ENCODE peak calls at places on chromosome 14, in six cellular contexts. B, F, O, P, L and C are unnamed samples. For H3K4me1, the result is how much of the 10 kb centered on the place peaks cover.

GRCh38 chr14:97408503-97408902 is 611.3 kb downstream of the VRK1 start:
- ATAC-seq in B (no peak), F (no peak), O (peak), P (no peak), L (no peak), C (no peak)

GRCh38 chr14:90993792-90994191 is 66.6 kb downstream of the RPS6KA5 start:
- ATAC-seq in B (no peak), F (no peak), O (no peak), P (no peak), L (no peak), C (no peak)

GRCh38 chr14:90495357-90496276 is 98.8 kb downstream of the CALM1 start:
- ATAC-seq in B (peak), F (peak), O (peak), P (peak), L (peak), C (no peak)

GRCh38 chr14:54083549-54084239 is 127.1 kb upstream of the BMP4 start:
- ATAC-seq in B (no peak), F (no peak), O (no peak), P (no peak), L (no peak), C (no peak)

GRCh38 chr14:72961579-72962335 is 35.5 kb downstream of the DCAF4 start:
- ATAC-seq in B (no peak), F (peak), O (no peak), P (no peak), L (no peak), C (peak)

GRCh38 chr14:37122288-37122687 is 50.1 kb downstream of the SLC25A21 start:
- ATAC-seq in B (peak), F (peak), O (no peak), P (peak), L (peak), C (no peak)

GRCh38 chr14:92774563-92774962 is 19.5 kb upstream of the GOLGA5 start:
- ATAC-seq in B (no peak), F (no peak), O (no peak), P (no peak), L (no peak), C (no peak)

GRCh38 chr14:94738786-94739185 is 31.1 kb downstream of the GSC start:
- ATAC-seq in B (no peak), F (no peak), O (no peak), P (no peak), L (no peak), C (no peak)

GRCh38 chr14:22482085-22482694 is 106.8 kb downstream of the DAD1 start:
- ATAC-seq in B (no peak), F (no peak), O (peak), P (no peak), L (no peak), C (no peak)

GRCh38 chr14:32200368-32201195 is 1.3 kb upstream of the RNU6-7 start:
- ATAC-seq in B (no peak), F (no peak), O (peak), P (no peak), L (no peak), C (no peak)

GRCh38 chr14:52913271-52913670 is 37.6 kb downstream of the FERMT2 start:
- ATAC-seq in B (no peak), F (no peak), O (no peak), P (no peak), L (no peak), C (no peak)

GRCh38 chr14:22544881-22545420 is 44.1 kb downstream of the DAD1 start:
- ATAC-seq in B (no peak), F (no peak), O (no peak), P (no peak), L (no peak), C (no peak)

GRCh38 chr14:97641827-97642226 is 844.6 kb downstream of the VRK1 start:
- ATAC-seq in B (no peak), F (no peak), O (peak), P (no peak), L (no peak), C (peak)

GRCh38 chr14:51396222-51396815 is 156.3 kb downstream of the TMX1 start:
- ATAC-seq in B (peak), F (peak), O (no peak), P (no peak), L (peak), C (peak)

GRCh38 chr14:89617471-89618291 is 200.6 kb upstream of the FOXN3 start:
- ATAC-seq in B (peak), F (no peak), O (peak), P (no peak), L (peak), C (peak)

GRCh38 chr14:24677956-24678355 is 44.0 kb upstream of the GZMB start:
- ATAC-seq in B (no peak), F (no peak), O (no peak), P (no peak), L (no peak), C (no peak)

GRCh38 chr14:57464013-57464730 is 29.5 kb downstream of the CCDC198 start:
- ATAC-seq in B (peak), F (peak), O (peak), P (no peak), L (no peak), C (no peak)

GRCh38 chr14:76484355-76484754 is 108.4 kb downstream of the ESRRB start:
- ATAC-seq in B (peak), F (no peak), O (no peak), P (no peak), L (no peak), C (no peak)

GRCh38 chr14:32366256-32366655 is 37.2 kb downstream of the AKAP6 start:
- ATAC-seq in B (peak), F (peak), O (no peak), P (peak), L (no peak), C (no peak)

GRCh38 chr14:50388256-50388931 is 8.3 kb downstream of the CDKL1 start:
- ATAC-seq in B (no peak), F (no peak), O (no peak), P (peak), L (peak), C (no peak)

GRCh38 chr14:75738192-75738591 is 77.1 kb downstream of the TTLL5 start:
- ATAC-seq in B (no peak), F (no peak), O (no peak), P (no peak), L (no peak), C (no peak)

GRCh38 chr14:90742709-90743108 is 73.5 kb downstream of the TTC7B start:
- ATAC-seq in B (no peak), F (no peak), O (no peak), P (no peak), L (no peak), C (no peak)

GRCh38 chr14:54768501-54768900 is 134.1 kb downstream of the GCH1 start:
- ATAC-seq in B (no peak), F (no peak), O (no peak), P (no peak), L (no peak), C (no peak)

GRCh38 chr14:23306412-23307145 is at the start of gene BCL2L2:
- ATAC-seq in B (peak), F (peak), O (peak), P (peak), L (peak), C (peak)

GRCh38 chr14:57533214-57533613 is 39.6 kb upstream of the CCDC198 start:
- ATAC-seq in B (no peak), F (peak), O (peak), P (no peak), L (no peak), C (no peak)

GRCh38 chr14:75497701-75498100 is 24.6 kb upstream of the BATF start:
- ATAC-seq in B (no peak), F (no peak), O (no peak), P (no peak), L (no peak), C (no peak)

GRCh38 chr14:94322648-94323570 is at the start of gene SERPINA6:
- ATAC-seq in B (peak), F (peak), O (peak), P (no peak), L (peak), C (peak)

GRCh38 chr14:30993071-30993470 is 32.4 kb upstream of the AP4S1 start:
- ATAC-seq in B (peak), F (no peak), O (no peak), P (no peak), L (no peak), C (no peak)

GRCh38 chr14:51926449-51926848 is 62.9 kb upstream of the RTRAF start:
- ATAC-seq in B (no peak), F (no peak), O (no peak), P (peak), L (no peak), C (no peak)

GRCh38 chr14:34604990-34605389 is 25.0 kb downstream of the SNX6 start:
- ATAC-seq in B (no peak), F (peak), O (no peak), P (no peak), L (no peak), C (no peak)

GRCh38 chr14:33509927-33510535 is 440.8 kb downstream of the EGLN3 start:
- ATAC-seq in B (no peak), F (no peak), O (no peak), P (no peak), L (no peak), C (no peak)

GRCh38 chr14:105473033-105473676 is 1.5 kb upstream of the CRIP2 start:
- ATAC-seq in B (no peak), F (peak), O (no peak), P (no peak), L (no peak), C (no peak)

GRCh38 chr14:72614891-72615410 is 278.9 kb downstream of the DPF3 start:
- ATAC-seq in B (no peak), F (no peak), O (no peak), P (no peak), L (no peak), C (no peak)

GRCh38 chr14:52329678-52330376 is 15.7 kb downstream of the PTGER2 start:
- ATAC-seq in B (no peak), F (no peak), O (peak), P (no peak), L (no peak), C (no peak)

GRCh38 chr14:28097585-28097984 is 669.0 kb upstream of the FOXG1 start:
- ATAC-seq in B (no peak), F (no peak), O (no peak), P (no peak), L (no peak), C (no peak)

GRCh38 chr14:100239840-100240724 is 1.1 kb downstream of the YY1 start:
- ATAC-seq in B (peak), F (peak), O (peak), P (peak), L (peak), C (peak)
- TF ChIP-seq POLR2A in B (peak), F (peak), O (peak), P (no peak), L (peak), C (peak)

GRCh38 chr14:61471297-61471980 is 150.1 kb downstream of the PRKCH start:
- ATAC-seq in B (no peak), F (no peak), O (no peak), P (no peak), L (no peak), C (no peak)

GRCh38 chr14:61468063-61468825 is 146.9 kb downstream of the PRKCH start:
- ATAC-seq in B (no peak), F (no peak), O (no peak), P (no peak), L (no peak), C (no peak)

GRCh38 chr14:61470261-61470953 is 149.0 kb downstream of the PRKCH start:
- ATAC-seq in B (no peak), F (peak), O (no peak), P (no peak), L (no peak), C (no peak)

GRCh38 chr14:61470954-61471279 is 149.5 kb downstream of the PRKCH start:
- ATAC-seq in B (no peak), F (no peak), O (no peak), P (no peak), L (no peak), C (no peak)

GRCh38 chr14:61469771-61470170 is 148.4 kb downstream of the PRKCH start:
- ATAC-seq in B (no peak), F (no peak), O (no peak), P (no peak), L (no peak), C (no peak)
- H3K4me1 ChIP-seq in B (under half), F (half or more), O (under half), P (under half), L (half or more), C (under half)

DNA sequence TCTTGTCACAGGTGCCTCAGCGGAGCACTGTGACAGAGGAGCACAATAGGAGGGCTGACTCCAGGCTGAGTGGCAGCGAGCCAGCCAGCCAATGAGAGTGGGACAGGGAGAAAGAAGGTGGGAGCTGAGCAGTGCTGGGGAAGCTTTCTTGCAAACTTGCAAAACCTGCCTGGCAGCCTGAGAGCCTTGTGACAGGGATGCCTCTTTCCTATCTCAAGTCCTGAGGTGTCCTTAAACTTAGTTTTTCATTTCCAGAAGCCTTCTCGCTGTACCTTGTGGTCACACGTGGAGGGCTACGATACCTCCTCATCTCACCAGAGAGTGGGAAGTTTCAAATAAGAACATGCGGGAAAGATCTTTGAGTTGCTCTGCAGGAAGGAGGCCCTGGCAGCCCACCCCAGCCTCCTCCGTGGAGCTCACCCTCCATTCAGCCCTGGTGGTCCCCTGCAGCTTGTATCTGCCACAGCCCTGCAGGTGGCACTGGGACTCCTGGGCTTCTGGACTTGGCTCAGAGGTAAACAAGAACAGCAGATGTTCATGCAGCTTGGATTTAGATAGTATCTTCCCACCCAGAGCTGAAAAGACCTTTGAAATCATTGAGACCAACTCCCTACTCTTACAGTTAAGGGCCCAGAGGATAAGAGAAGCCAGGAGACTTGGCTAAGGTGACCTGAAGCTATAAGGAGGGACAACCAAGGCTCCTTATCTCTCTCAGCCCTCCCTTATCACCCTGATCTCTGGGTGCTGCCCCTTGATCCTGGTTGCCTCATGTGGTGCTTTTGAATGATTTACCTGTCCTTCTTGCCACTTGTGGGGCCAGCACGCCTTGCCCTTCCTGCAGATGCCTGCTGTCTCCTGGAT is 153.5 kb upstream of the MAX start:
- ATAC-seq in B (peak), F (peak), O (no peak), P (peak), L (no peak), C (no peak)
- TF ChIP-seq EP300 in B (no peak), F (no peak), O (no peak), P (no peak), L (no peak), C (no peak)

DNA sequence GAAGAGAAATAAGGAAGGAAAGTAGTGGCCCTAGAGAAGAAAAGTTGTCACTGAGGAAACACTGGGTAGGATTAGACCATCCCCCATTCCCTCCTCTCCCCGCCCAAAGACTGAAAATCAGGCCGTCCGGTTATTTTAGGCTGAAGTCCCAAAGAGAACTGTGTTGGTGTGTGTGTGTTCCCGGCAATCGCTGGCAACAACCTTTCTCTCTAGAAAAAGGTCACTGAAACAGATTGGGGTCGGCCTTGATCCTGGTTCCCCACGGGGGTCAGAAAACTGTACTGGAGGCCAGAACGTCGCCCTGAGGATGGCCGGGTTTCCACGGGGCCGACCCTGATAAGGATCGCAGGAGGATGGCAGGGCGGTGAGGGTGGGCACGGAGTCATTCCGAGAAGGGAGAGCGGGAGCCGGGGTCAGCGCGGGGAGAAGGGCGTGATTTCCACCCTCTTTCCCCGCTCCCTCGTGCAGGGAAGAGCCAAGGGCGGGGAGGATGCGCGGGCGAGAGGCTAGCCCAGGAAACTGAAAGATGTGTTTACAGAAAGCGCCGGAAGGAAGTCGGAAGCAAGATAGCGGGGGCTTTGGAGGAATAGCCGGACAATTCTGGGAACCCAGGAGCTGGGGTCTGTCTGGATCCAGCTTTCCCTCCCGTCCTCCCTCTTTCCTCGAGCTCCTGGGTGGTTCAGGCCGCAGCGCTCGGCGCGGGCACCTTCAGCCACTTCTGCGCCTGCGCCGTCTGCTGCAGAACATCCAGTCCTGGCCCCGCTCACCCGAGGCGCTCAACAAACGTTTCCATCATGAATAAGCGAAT is 25.3 kb upstream of the SPTLC2 start:
- ATAC-seq in B (no peak), F (no peak), O (peak), P (peak), L (peak), C (peak)
- TF ChIP-seq POLR2A in B (no peak), F (no peak), O (peak), P (no peak), L (peak), C (peak)

GRCh38 chr14:99189201-99189801 is 82.7 kb downstream of the BCL11B start:
- ATAC-seq in B (no peak), F (no peak), O (no peak), P (no peak), L (no peak), C (no peak)
- H3K4me1 ChIP-seq in B (under half), F (under half), O (under half), P (under half), L (under half), C (under half)

GRCh38 chr14:68420354-68420753 is 372.5 kb downstream of the ZFP36L1 start:
- ATAC-seq in B (no peak), F (no peak), O (no peak), P (no peak), L (no peak), C (no peak)
- TF ChIP-seq EP300 in B (no peak), F (no peak), O (no peak), P (no peak), L (no peak), C (no peak)